ENCODE peak calls at places on chromosome 21, in five cellular contexts. Z is left kidney; L is adipocyte; A is body of pancreas; H is activated CD4-positive, alpha-beta T cell treated with anti-CD3 and anti-CD28 coated beads, Interleukin-2, amount 50 U/mL, for 24 hours. J is an unnamed sample.

GRCh38 chr21:33217168-33217567 is 12.6 kb upstream of the IFNAR2 start:
- DNase-seq in Z (no peak), L (no peak), A (no peak), H (no peak), J (no peak)

GRCh38 chr21:44988607-44989537 is 49.0 kb downstream of the SLX9 start:
- DNase-seq in Z (no peak), L (no peak), A (no peak), H (no peak), J (peak)

GRCh38 chr21:32330784-32331311 is 32.2 kb downstream of the MRAP start:
- DNase-seq in Z (no peak), L (no peak), A (no peak), H (no peak), J (no peak)

GRCh38 chr21:40681164-40681859 is 165.6 kb downstream of the DSCAM start:
- DNase-seq in Z (no peak), L (no peak), A (no peak), H (no peak), J (peak)

GRCh38 chr21:43824250-43824882 is 35.0 kb downstream of the RRP1 start:
- DNase-seq in Z (no peak), L (peak), A (no peak), H (no peak), J (no peak)

GRCh38 chr21:32779983-32780382 is 8.4 kb upstream of the PAXBP1 start:
- DNase-seq in Z (no peak), L (no peak), A (no peak), H (no peak), J (no peak)

GRCh38 chr21:17709266-17709611 is 96.5 kb upstream of the BTG3 start:
- DNase-seq in Z (no peak), L (no peak), A (no peak), H (no peak), J (no peak)

GRCh38 chr21:41622831-41623548 is 115.0 kb upstream of the TMPRSS2 start:
- DNase-seq in Z (no peak), L (no peak), A (no peak), H (no peak), J (no peak)

GRCh38 chr21:39071623-39072214 is 111.5 kb downstream of the PSMG1 start:
- DNase-seq in Z (peak), L (peak), A (no peak), H (no peak), J (no peak)

GRCh38 chr21:42476493-42477342 is 19.3 kb downstream of the RSPH1 start:
- DNase-seq in Z (no peak), L (no peak), A (no peak), H (no peak), J (no peak)

GRCh38 chr21:42524341-42525227 is 10.9 kb downstream of the SLC37A1 start:
- DNase-seq in Z (peak), L (peak), A (no peak), H (no peak), J (peak)

GRCh38 chr21:42156690-42157605 is 62.0 kb upstream of the ABCG1 start:
- DNase-seq in Z (no peak), L (peak), A (no peak), H (no peak), J (no peak)

GRCh38 chr21:46557919-46558392 is 46.9 kb downstream of the S100B start:
- DNase-seq in Z (no peak), L (no peak), A (no peak), H (no peak), J (no peak)

GRCh38 chr21:42413093-42413492 is 9.4 kb downstream of the UBASH3A start:
- DNase-seq in Z (no peak), L (no peak), A (no peak), H (no peak), J (no peak)

GRCh38 chr21:41164981-41165650 is 2.8 kb upstream of the BACE2 start:
- DNase-seq in Z (no peak), L (no peak), A (peak), H (no peak), J (no peak)

GRCh38 chr21:37564924-37565529 is 198.5 kb downstream of the DYRK1A start:
- DNase-seq in Z (no peak), L (no peak), A (no peak), H (no peak), J (no peak)

GRCh38 chr21:38223893-38224540 is 32.8 kb upstream of the KCNJ15 start:
- DNase-seq in Z (no peak), L (peak), A (no peak), H (no peak), J (no peak)

GRCh38 chr21:43905726-43906455 is 40.9 kb downstream of the AGPAT3 start:
- DNase-seq in Z (no peak), L (no peak), A (no peak), H (no peak), J (peak)

GRCh38 chr21:26614251-26614650 is 41.2 kb upstream of the CYYR1 start:
- DNase-seq in Z (no peak), L (peak), A (no peak), H (no peak), J (no peak)

GRCh38 chr21:45224189-45224938 is 63.3 kb downstream of the POFUT2 start:
- DNase-seq in Z (no peak), L (no peak), A (no peak), H (no peak), J (no peak)

GRCh38 chr21:39313457-39314154 is at the start of gene BRWD1:
- DNase-seq in Z (peak), L (peak), A (peak), H (peak), J (peak)

GRCh38 chr21:17921579-17922530 is 102.7 kb upstream of the C21orf91 start:
- DNase-seq in Z (no peak), L (peak), A (no peak), H (no peak), J (peak)

GRCh38 chr21:36388076-36388475 is 2.9 kb downstream of the CHAF1B start:
- DNase-seq in Z (peak), L (no peak), A (no peak), H (no peak), J (no peak)

GRCh38 chr21:25806053-25806452 is 71.3 kb downstream of the GABPA start:
- DNase-seq in Z (no peak), L (no peak), A (no peak), H (no peak), J (no peak)

J was measured in heart left ventricle.